ENCODE peak calls at places on chromosomes 4 and X, in eight cellular contexts. Q, V, L, F, X, Z, G and D are unnamed samples.

GRCh38 chr4:81260443-81261102 is 45.6 kb upstream of the PRKG2 start:
- DNase-seq in Q (peak), V (peak), L (no peak), F (no peak), X (no peak), Z (no peak), G (no peak), D (peak)

GRCh38 chrX:135489542-135489941 is 30.9 kb upstream of the INTS6L start:
- DNase-seq in Q (no peak), V (peak), L (no peak), F (no peak), X (no peak), Z (no peak), G (no peak), D (peak)

GRCh38 chrX:10648608-10649007 is 28.2 kb upstream of the MID1 start:
- DNase-seq in Q (peak), V (no peak), L (no peak), F (peak), X (no peak), Z (no peak), G (no peak), D (no peak)

GRCh38 chr4:69977582-69977981 is 12.1 kb upstream of the CSN2 start:
- DNase-seq in Q (no peak), V (no peak), L (no peak), F (no peak), X (no peak), Z (no peak), G (no peak), D (no peak)

GRCh38 chr4:3204021-3204431 is 44.9 kb upstream of the MSANTD1 start:
- DNase-seq in Q (no peak), V (no peak), L (no peak), F (peak), X (no peak), Z (no peak), G (peak), D (no peak)

GRCh38 chr4:37928896-37929537 is 31.2 kb upstream of the PTTG2 start:
- DNase-seq in Q (peak), V (no peak), L (no peak), F (peak), X (no peak), Z (no peak), G (no peak), D (no peak)

GRCh38 chrX:18158963-18159362 is 61.7 kb downstream of the BEND2 start:
- DNase-seq in Q (no peak), V (no peak), L (no peak), F (no peak), X (no peak), Z (no peak), G (no peak), D (no peak)

GRCh38 chr4:15536552-15537499 is 67.1 kb downstream of the CC2D2A start:
- DNase-seq in Q (no peak), V (no peak), L (no peak), F (no peak), X (no peak), Z (no peak), G (no peak), D (no peak)

GRCh38 chr4:15003441-15003890 is 1.2 kb downstream of the CPEB2 start:
- DNase-seq in Q (peak), V (peak), L (peak), F (peak), X (peak), Z (peak), G (peak), D (peak)

GRCh38 chr4:66564901-66565648 is 894.8 kb upstream of the EPHA5 start:
- DNase-seq in Q (no peak), V (no peak), L (no peak), F (peak), X (no peak), Z (no peak), G (no peak), D (no peak)